ENCODE peak calls at places on chromosome 15, in eight cellular contexts. One of them, this sample, is unnamed.

GRCh38 chr15:31856581-31856980 is 173.7 kb upstream of the CHRNA7 start:
- DNase-seq in WTC11: no peak
- DNase-seq in HepG2: no peak
- DNase-seq in heart left ventricle: no peak
- DNase-seq in fibroblast of pulmonary artery: no peak
- DNase-seq in K562: no peak
- DNase-seq in glutamatergic neuron: no peak
- DNase-seq in GM20000: no peak
- DNase-seq in this sample: no peak

GRCh38 chr15:87144775-87145174 is 1065.1 kb downstream of the AGBL1 start:
- DNase-seq in WTC11: no peak
- DNase-seq in HepG2: no peak
- DNase-seq in heart left ventricle: no peak
- DNase-seq in fibroblast of pulmonary artery: peak
- DNase-seq in K562: no peak
- DNase-seq in glutamatergic neuron: no peak
- DNase-seq in GM20000: no peak
- DNase-seq in this sample: no peak

GRCh38 chr15:57865294-57865693 is 158.8 kb downstream of the POLR2M start:
- DNase-seq in WTC11: peak
- DNase-seq in HepG2: no peak
- DNase-seq in heart left ventricle: no peak
- DNase-seq in fibroblast of pulmonary artery: peak
- DNase-seq in K562: peak
- DNase-seq in glutamatergic neuron: no peak
- DNase-seq in GM20000: no peak
- DNase-seq in this sample: no peak

GRCh38 chr15:75673426-75674247 is 25.9 kb downstream of the SNX33 start:
- DNase-seq in WTC11: no peak
- DNase-seq in HepG2: no peak
- DNase-seq in heart left ventricle: peak
- DNase-seq in fibroblast of pulmonary artery: peak
- DNase-seq in K562: no peak
- DNase-seq in glutamatergic neuron: no peak
- DNase-seq in GM20000: no peak
- DNase-seq in this sample: no peak

GRCh38 chr15:86021281-86022264 is 58.1 kb upstream of the AGBL1 start:
- DNase-seq in WTC11: no peak
- DNase-seq in HepG2: no peak
- DNase-seq in heart left ventricle: no peak
- DNase-seq in fibroblast of pulmonary artery: no peak
- DNase-seq in K562: no peak
- DNase-seq in glutamatergic neuron: no peak
- DNase-seq in GM20000: no peak
- DNase-seq in this sample: no peak

GRCh38 chr15:62482715-62483429 is 317.8 kb upstream of the C2CD4B start:
- DNase-seq in WTC11: peak
- DNase-seq in HepG2: peak
- DNase-seq in heart left ventricle: no peak
- DNase-seq in fibroblast of pulmonary artery: no peak
- DNase-seq in K562: peak
- DNase-seq in glutamatergic neuron: peak
- DNase-seq in GM20000: peak
- DNase-seq in this sample: peak

GRCh38 chr15:41309226-41309905 is 23.0 kb downstream of the OIP5 start:
- DNase-seq in WTC11: no peak
- DNase-seq in HepG2: no peak
- DNase-seq in heart left ventricle: no peak
- DNase-seq in fibroblast of pulmonary artery: no peak
- DNase-seq in K562: no peak
- DNase-seq in glutamatergic neuron: no peak
- DNase-seq in GM20000: peak
- DNase-seq in this sample: peak

GRCh38 chr15:37143351-37143750 is 43.0 kb upstream of the MEIS2 start:
- DNase-seq in WTC11: no peak
- DNase-seq in HepG2: no peak
- DNase-seq in heart left ventricle: no peak
- DNase-seq in fibroblast of pulmonary artery: no peak
- DNase-seq in K562: no peak
- DNase-seq in glutamatergic neuron: no peak
- DNase-seq in GM20000: no peak
- DNase-seq in this sample: no peak

GRCh38 chr15:54594115-54594514 is 602.6 kb downstream of the RSL24D1 start:
- DNase-seq in WTC11: peak
- DNase-seq in HepG2: no peak
- DNase-seq in heart left ventricle: no peak
- DNase-seq in fibroblast of pulmonary artery: no peak
- DNase-seq in K562: no peak
- DNase-seq in glutamatergic neuron: no peak
- DNase-seq in GM20000: no peak
- DNase-seq in this sample: no peak

GRCh38 chr15:48796930-48797329 is 13.9 kb downstream of the CEP152 start:
- DNase-seq in WTC11: no peak
- DNase-seq in HepG2: no peak
- DNase-seq in heart left ventricle: no peak
- DNase-seq in fibroblast of pulmonary artery: peak
- DNase-seq in K562: no peak
- DNase-seq in glutamatergic neuron: no peak
- DNase-seq in GM20000: no peak
- DNase-seq in this sample: no peak

GRCh38 chr15:67512933-67513714 is 7.8 kb upstream of the C15orf61 start:
- DNase-seq in WTC11: no peak
- DNase-seq in HepG2: no peak
- DNase-seq in heart left ventricle: no peak
- DNase-seq in fibroblast of pulmonary artery: no peak
- DNase-seq in K562: no peak
- DNase-seq in glutamatergic neuron: no peak
- DNase-seq in GM20000: no peak
- DNase-seq in this sample: no peak

GRCh38 chr15:41377978-41378377 is 24.3 kb downstream of the NDUFAF1 start:
- DNase-seq in WTC11: no peak
- DNase-seq in HepG2: no peak
- DNase-seq in heart left ventricle: no peak
- DNase-seq in fibroblast of pulmonary artery: no peak
- DNase-seq in K562: no peak
- DNase-seq in glutamatergic neuron: no peak
- DNase-seq in GM20000: no peak
- DNase-seq in this sample: no peak

GRCh38 chr15:80620931-80621330 is 74.2 kb upstream of the ABHD17C start:
- DNase-seq in WTC11: no peak
- DNase-seq in HepG2: no peak
- DNase-seq in heart left ventricle: no peak
- DNase-seq in fibroblast of pulmonary artery: peak
- DNase-seq in K562: no peak
- DNase-seq in glutamatergic neuron: no peak
- DNase-seq in GM20000: no peak
- DNase-seq in this sample: no peak

GRCh38 chr15:80615783-80616391 is 79.2 kb upstream of the ABHD17C start:
- DNase-seq in WTC11: no peak
- DNase-seq in HepG2: peak
- DNase-seq in heart left ventricle: peak
- DNase-seq in fibroblast of pulmonary artery: peak
- DNase-seq in K562: no peak
- DNase-seq in glutamatergic neuron: no peak
- DNase-seq in GM20000: no peak
- DNase-seq in this sample: no peak

GRCh38 chr15:80618666-80619481 is 76.2 kb upstream of the ABHD17C start:
- DNase-seq in WTC11: no peak
- DNase-seq in HepG2: no peak
- DNase-seq in heart left ventricle: no peak
- DNase-seq in fibroblast of pulmonary artery: no peak
- DNase-seq in K562: no peak
- DNase-seq in glutamatergic neuron: no peak
- DNase-seq in GM20000: no peak
- DNase-seq in this sample: no peak

GRCh38 chr15:80620141-80620540 is 75.0 kb upstream of the ABHD17C start:
- DNase-seq in WTC11: no peak
- DNase-seq in HepG2: no peak
- DNase-seq in heart left ventricle: no peak
- DNase-seq in fibroblast of pulmonary artery: no peak
- DNase-seq in K562: no peak
- DNase-seq in glutamatergic neuron: no peak
- DNase-seq in GM20000: no peak
- DNase-seq in this sample: no peak

GRCh38 chr15:80619677-80620076 is 75.4 kb upstream of the ABHD17C start:
- DNase-seq in WTC11: no peak
- DNase-seq in HepG2: peak
- DNase-seq in heart left ventricle: no peak
- DNase-seq in fibroblast of pulmonary artery: peak
- DNase-seq in K562: no peak
- DNase-seq in glutamatergic neuron: no peak
- DNase-seq in GM20000: no peak
- DNase-seq in this sample: no peak
- TF ChIP-seq CTCF in WTC11: no peak
- TF ChIP-seq CTCF in HepG2: no peak
- TF ChIP-seq CTCF in heart left ventricle: peak
- TF ChIP-seq CTCF in fibroblast of pulmonary artery: peak
- TF ChIP-seq CTCF in K562: no peak
- TF ChIP-seq CTCF in glutamatergic neuron: no peak
- TF ChIP-seq CTCF in GM20000: no peak
- TF ChIP-seq CTCF in this sample: no peak

DNA sequence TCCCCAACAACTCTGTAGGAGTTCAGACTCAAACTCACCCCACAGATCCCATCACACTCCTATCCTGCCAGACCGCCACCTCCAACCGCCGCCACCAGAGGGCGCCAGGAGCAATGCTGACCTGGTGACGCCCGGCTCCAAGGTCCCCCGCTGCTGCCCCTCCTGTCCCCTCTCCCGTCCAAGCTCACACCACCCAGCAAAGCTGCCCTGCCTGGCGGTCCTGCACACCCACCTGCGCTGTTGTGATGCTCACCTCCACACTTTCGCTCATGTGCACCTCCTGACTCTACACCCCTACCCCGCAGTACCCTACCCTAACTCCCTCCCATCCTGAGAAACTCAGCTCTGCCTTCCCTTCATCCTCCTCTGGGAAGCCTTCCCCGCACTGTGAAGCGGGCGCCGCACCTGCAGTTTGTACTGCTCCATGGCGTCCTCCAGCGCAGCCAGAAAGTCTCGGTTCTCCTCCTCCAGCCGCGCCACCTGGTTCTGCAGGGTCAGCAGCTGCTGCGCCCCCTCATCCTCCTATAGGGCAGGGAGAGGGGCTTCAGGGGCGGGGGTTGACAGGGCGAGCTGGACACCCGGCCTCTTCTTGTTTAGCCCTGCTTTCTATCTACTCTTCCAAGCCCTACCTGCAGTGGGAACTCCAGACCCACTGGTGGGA is 7.9 kb downstream of the KIF7 start:
- DNase-seq in WTC11: peak
- DNase-seq in HepG2: peak
- DNase-seq in heart left ventricle: peak
- DNase-seq in fibroblast of pulmonary artery: peak
- DNase-seq in K562: peak
- DNase-seq in glutamatergic neuron: peak
- DNase-seq in GM20000: peak
- DNase-seq in this sample: peak
- TF ChIP-seq CTCF in WTC11: peak
- TF ChIP-seq CTCF in HepG2: peak
- TF ChIP-seq CTCF in heart left ventricle: peak
- TF ChIP-seq CTCF in fibroblast of pulmonary artery: peak
- TF ChIP-seq CTCF in K562: peak
- TF ChIP-seq CTCF in glutamatergic neuron: peak
- TF ChIP-seq CTCF in GM20000: peak
- TF ChIP-seq CTCF in this sample: peak

GRCh38 chr15:98311566-98312188 is 336.7 kb upstream of the IGF1R start:
- DNase-seq in WTC11: peak
- DNase-seq in HepG2: peak
- DNase-seq in heart left ventricle: peak
- DNase-seq in fibroblast of pulmonary artery: peak
- DNase-seq in K562: peak
- DNase-seq in glutamatergic neuron: peak
- DNase-seq in GM20000: peak
- DNase-seq in this sample: peak
- TF ChIP-seq CTCF in WTC11: peak
- TF ChIP-seq CTCF in HepG2: peak
- TF ChIP-seq CTCF in heart left ventricle: peak
- TF ChIP-seq CTCF in fibroblast of pulmonary artery: peak
- TF ChIP-seq CTCF in K562: peak
- TF ChIP-seq CTCF in glutamatergic neuron: peak
- TF ChIP-seq CTCF in GM20000: peak
- TF ChIP-seq CTCF in this sample: peak

GRCh38 chr15:25847066-25847465 is 16.1 kb downstream of the ATP10A start:
- DNase-seq in WTC11: no peak
- DNase-seq in HepG2: no peak
- DNase-seq in heart left ventricle: no peak
- DNase-seq in fibroblast of pulmonary artery: no peak
- DNase-seq in K562: no peak
- DNase-seq in glutamatergic neuron: peak
- DNase-seq in GM20000: no peak
- DNase-seq in this sample: no peak

GRCh38 chr15:25844542-25844941 is 18.6 kb downstream of the ATP10A start:
- DNase-seq in WTC11: no peak
- DNase-seq in HepG2: no peak
- DNase-seq in heart left ventricle: no peak
- DNase-seq in fibroblast of pulmonary artery: no peak
- DNase-seq in K562: no peak
- DNase-seq in glutamatergic neuron: no peak
- DNase-seq in GM20000: no peak
- DNase-seq in this sample: no peak

GRCh38 chr15:25844981-25845680 is 18.0 kb downstream of the ATP10A start:
- DNase-seq in WTC11: no peak
- DNase-seq in HepG2: no peak
- DNase-seq in heart left ventricle: no peak
- DNase-seq in fibroblast of pulmonary artery: no peak
- DNase-seq in K562: no peak
- DNase-seq in glutamatergic neuron: no peak
- DNase-seq in GM20000: no peak
- DNase-seq in this sample: no peak

GRCh38 chr15:25848325-25848724 is 14.8 kb downstream of the ATP10A start:
- DNase-seq in WTC11: no peak
- DNase-seq in HepG2: no peak
- DNase-seq in heart left ventricle: no peak
- DNase-seq in fibroblast of pulmonary artery: no peak
- DNase-seq in K562: no peak
- DNase-seq in glutamatergic neuron: no peak
- DNase-seq in GM20000: no peak
- DNase-seq in this sample: no peak

GRCh38 chr15:25846377-25846776 is 16.8 kb downstream of the ATP10A start:
- DNase-seq in WTC11: no peak
- DNase-seq in HepG2: no peak
- DNase-seq in heart left ventricle: no peak
- DNase-seq in fibroblast of pulmonary artery: no peak
- DNase-seq in K562: no peak
- DNase-seq in glutamatergic neuron: no peak
- DNase-seq in GM20000: no peak
- DNase-seq in this sample: no peak
- TF ChIP-seq CTCF in WTC11: no peak
- TF ChIP-seq CTCF in HepG2: no peak
- TF ChIP-seq CTCF in heart left ventricle: no peak
- TF ChIP-seq CTCF in fibroblast of pulmonary artery: no peak
- TF ChIP-seq CTCF in K562: no peak
- TF ChIP-seq CTCF in glutamatergic neuron: no peak
- TF ChIP-seq CTCF in GM20000: no peak
- TF ChIP-seq CTCF in this sample: no peak

GRCh38 chr15:64156652-64157331 is 5.3 kb downstream of the SNX22 start:
- DNase-seq in WTC11: no peak
- DNase-seq in HepG2: no peak
- DNase-seq in heart left ventricle: no peak
- DNase-seq in fibroblast of pulmonary artery: no peak
- DNase-seq in K562: no peak
- DNase-seq in glutamatergic neuron: no peak
- DNase-seq in GM20000: no peak
- DNase-seq in this sample: no peak
- TF ChIP-seq CTCF in WTC11: no peak
- TF ChIP-seq CTCF in HepG2: no peak
- TF ChIP-seq CTCF in heart left ventricle: no peak
- TF ChIP-seq CTCF in fibroblast of pulmonary artery: no peak
- TF ChIP-seq CTCF in K562: no peak
- TF ChIP-seq CTCF in glutamatergic neuron: no peak
- TF ChIP-seq CTCF in GM20000: no peak
- TF ChIP-seq CTCF in this sample: no peak